ENCODE peak calls at places on chromosome 5, in nine cellular contexts. L, Y, J, W, Q, O, G, E and V are unnamed samples.

GRCh38 chr5:110338336-110339083 is 388.0 kb downstream of the TMEM232 start:
- DNase-seq in L (no peak), Y (no peak), J (no peak), W (no peak), Q (no peak), O (no peak), G (no peak), E (no peak), V (no peak)

GRCh38 chr5:132369012-132369470 is 469 bp upstream of the SLC22A5 start:
- DNase-seq in L (no peak), Y (no peak), J (no peak), W (no peak), Q (no peak), O (no peak), G (no peak), E (no peak), V (peak; percentile 46)

GRCh38 chr5:64632251-64632650 is 58.1 kb upstream of the SHISAL2B start:
- DNase-seq in L (no peak), Y (no peak), J (no peak), W (no peak), Q (no peak), O (no peak), G (no peak), E (peak; percentile 54), V (no peak)

GRCh38 chr5:111762895-111763294 is 5.9 kb upstream of the NREP start:
- DNase-seq in L (no peak), Y (no peak), J (no peak), W (no peak), Q (no peak), O (no peak), G (no peak), E (no peak), V (no peak)

GRCh38 chr5:56358703-56359428 is 125.7 kb upstream of the ANKRD55 start:
- DNase-seq in L (no peak), Y (peak; percentile 96), J (no peak), W (no peak), Q (peak; percentile 34), O (no peak), G (no peak), E (no peak), V (no peak)

GRCh38 chr5:150616024-150616470 is 24.4 kb upstream of the SYNPO start:
- DNase-seq in L (no peak), Y (no peak), J (no peak), W (no peak), Q (peak; percentile 85), O (peak; percentile 82), G (no peak), E (no peak), V (no peak)

GRCh38 chr5:172994405-172994804 is 10.8 kb downstream of the ATP6V0E1 start:
- DNase-seq in L (no peak), Y (no peak), J (no peak), W (no peak), Q (no peak), O (no peak), G (no peak), E (no peak), V (no peak)

GRCh38 chr5:174413520-174414314 is 310.7 kb upstream of the MSX2 start:
- DNase-seq in L (no peak), Y (no peak), J (no peak), W (no peak), Q (no peak), O (no peak), G (no peak), E (no peak), V (no peak)

GRCh38 chr5:171422902-171423663 is 3.6 kb downstream of the FGF18 start:
- DNase-seq in L (peak; percentile 70), Y (peak; percentile 26), J (no peak), W (no peak), Q (peak; percentile 46), O (no peak), G (no peak), E (no peak), V (no peak)

GRCh38 chr5:95824747-95825146 is 2.2 kb upstream of the GLRX start:
- DNase-seq in L (no peak), Y (no peak), J (no peak), W (no peak), Q (no peak), O (no peak), G (no peak), E (no peak), V (no peak)

GRCh38 chr5:80931423-80931822 is 28.7 kb upstream of the RASGRF2 start:
- DNase-seq in L (no peak), Y (no peak), J (no peak), W (no peak), Q (no peak), O (no peak), G (no peak), E (no peak), V (no peak)

GRCh38 chr5:36403601-36404311 is 102.1 kb upstream of the RANBP3L start:
- DNase-seq in L (no peak), Y (no peak), J (peak; percentile 75), W (peak; percentile 32), Q (peak; percentile 30), O (no peak), G (no peak), E (no peak), V (no peak)

GRCh38 chr5:166428264-166428663 is 1863.2 kb upstream of the WWC1 start:
- DNase-seq in L (no peak), Y (no peak), J (no peak), W (no peak), Q (no peak), O (no peak), G (no peak), E (no peak), V (no peak)

GRCh38 chr5:116492776-116493175 is 81.8 kb downstream of the SEMA6A start:
- DNase-seq in L (peak; percentile 45), Y (no peak), J (no peak), W (no peak), Q (no peak), O (no peak), G (no peak), E (peak; percentile 45), V (no peak)

GRCh38 chr5:58447231-58447630 is 12.7 kb downstream of the PLK2 start:
- DNase-seq in L (no peak), Y (no peak), J (no peak), W (no peak), Q (no peak), O (no peak), G (no peak), E (no peak), V (no peak)

DNA sequence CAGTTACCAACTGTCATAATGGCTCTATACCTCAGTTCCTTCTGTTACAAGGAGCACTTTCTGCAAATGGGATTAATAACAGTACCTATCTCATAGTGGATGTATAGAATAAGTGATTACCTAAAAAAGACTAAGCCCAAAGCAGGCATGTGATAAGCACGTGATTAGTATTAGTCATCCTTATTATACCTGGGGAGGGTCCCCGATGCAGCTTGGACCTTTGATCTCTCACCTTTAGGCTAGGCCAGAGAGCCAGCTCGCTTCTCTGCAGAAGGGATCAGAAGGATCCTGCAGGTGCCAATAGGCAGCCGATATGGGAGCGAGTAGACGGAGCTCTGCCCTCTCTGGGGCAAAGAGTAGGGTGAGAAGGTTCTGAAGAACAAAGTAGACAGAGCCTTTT is 4.0 kb downstream of the JADE2 start:
- DNase-seq in L (no peak), Y (no peak), J (no peak), W (no peak), Q (no peak), O (no peak), G (no peak), E (no peak), V (no peak)
- H3K4me1 ChIP-seq in L (peaks cover 32% of the 10 kb centered on the region), Y (peaks cover 24% of the 10 kb centered on the region), J (no peaks in the 10 kb centered on the region), W (no peaks in the 10 kb centered on the region), Q (peaks cover 10% of the 10 kb centered on the region), O (peaks cover 31% of the 10 kb centered on the region), G (peaks cover 65% of the 10 kb centered on the region), E (no peaks in the 10 kb centered on the region), V (peaks cover 69% of the 10 kb centered on the region)

GRCh38 chr5:32490972-32491557 is 46.5 kb upstream of the ZFR start:
- DNase-seq in L (no peak), Y (no peak), J (no peak), W (no peak), Q (no peak), O (no peak), G (no peak), E (no peak), V (no peak)
- H3K36me3 ChIP-seq in L (no peaks in the 10 kb centered on the region), Y (no peaks in the 10 kb centered on the region), J (no peaks in the 10 kb centered on the region), W (no peaks in the 10 kb centered on the region), Q (no peaks in the 10 kb centered on the region), O (no peaks in the 10 kb centered on the region), G (no peaks in the 10 kb centered on the region), E (no peaks in the 10 kb centered on the region), V (no peaks in the 10 kb centered on the region)

DNA sequence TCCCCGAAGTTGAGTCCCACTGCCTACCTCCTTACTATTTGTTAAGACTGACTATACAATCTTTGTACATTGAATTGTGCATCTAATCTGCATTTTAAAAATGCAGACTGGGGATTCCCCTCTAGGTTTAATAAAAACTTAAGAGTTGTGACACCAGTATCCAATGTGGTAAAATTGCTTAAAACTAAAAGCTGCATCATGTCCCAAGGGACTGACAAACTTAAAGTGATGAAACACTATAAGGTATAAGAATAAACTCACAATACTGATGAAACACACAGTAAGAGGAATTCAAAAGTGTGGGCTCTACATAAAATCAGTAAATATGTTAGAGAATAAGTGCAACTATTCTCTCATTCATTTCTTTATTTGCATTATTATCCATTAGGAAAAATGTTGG is 1905.1 kb downstream of the MAT2B start:
- DNase-seq in L (no peak), Y (no peak), J (no peak), W (no peak), Q (no peak), O (no peak), G (no peak), E (no peak), V (no peak)
- H3K4me1 ChIP-seq in L (no peaks in the 10 kb centered on the region), Y (no peaks in the 10 kb centered on the region), J (no peaks in the 10 kb centered on the region), W (no peaks in the 10 kb centered on the region), Q (no peaks in the 10 kb centered on the region), O (no peaks in the 10 kb centered on the region), G (no peaks in the 10 kb centered on the region), E (no peaks in the 10 kb centered on the region), V (no peaks in the 10 kb centered on the region)

GRCh38 chr5:16455670-16456069 is 9.9 kb downstream of the ZNF622 start:
- DNase-seq in L (no peak), Y (no peak), J (no peak), W (no peak), Q (no peak), O (no peak), G (no peak), E (no peak), V (no peak)

GRCh38 chr5:16456103-16456832 is 9.3 kb downstream of the ZNF622 start:
- DNase-seq in L (peak; percentile 50), Y (no peak), J (no peak), W (no peak), Q (no peak), O (peak; percentile 20), G (peak; percentile 66), E (peak; percentile 77), V (peak; percentile 60)

GRCh38 chr5:16459451-16459850 is 6.1 kb downstream of the ZNF622 start:
- DNase-seq in L (no peak), Y (no peak), J (no peak), W (no peak), Q (no peak), O (no peak), G (no peak), E (no peak), V (no peak)

GRCh38 chr5:16457451-16457850 is 8.1 kb downstream of the ZNF622 start:
- DNase-seq in L (no peak), Y (no peak), J (no peak), W (no peak), Q (no peak), O (no peak), G (no peak), E (peak; percentile 13), V (no peak)

DNA sequence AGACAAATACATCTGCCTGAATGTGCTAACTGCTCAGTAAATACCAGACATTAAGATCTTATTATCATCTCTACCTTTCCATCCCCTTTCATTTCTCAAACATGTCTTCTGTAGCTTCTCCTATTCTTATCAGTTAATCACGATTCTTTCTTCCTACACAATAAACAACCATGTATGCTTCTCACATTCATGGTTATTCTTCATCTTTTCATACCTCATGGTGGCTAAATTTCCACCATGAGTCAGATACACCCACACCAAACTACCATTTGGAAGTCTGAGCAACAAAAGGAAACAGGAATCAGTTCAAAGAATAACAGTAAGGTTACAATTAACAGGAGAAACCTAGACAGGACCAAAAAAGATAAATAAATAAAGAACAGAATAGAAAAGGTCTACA is 7.7 kb downstream of the ZNF622 start:
- DNase-seq in L (no peak), Y (no peak), J (no peak), W (no peak), Q (no peak), O (no peak), G (no peak), E (no peak), V (no peak)
- H3K36me3 ChIP-seq in L (peaks cover 95% of the 10 kb centered on the region), Y (peaks cover 6% of the 10 kb centered on the region), J (peaks cover 79% of the 10 kb centered on the region), W (peaks cover 8% of the 10 kb centered on the region), Q (peaks cover 87% of the 10 kb centered on the region), O (peaks cover 37% of the 10 kb centered on the region), G (peaks cover 66% of the 10 kb centered on the region), E (peaks cover 50% of the 10 kb centered on the region), V (peaks cover 61% of the 10 kb centered on the region)